ENCODE peak calls at places on chromosomes 2 and 18, in nine cellular contexts. J is K562, Z is kidney, X is foreskin fibroblast, H is breast epithelium, B is H9, E is nephron progenitor cell, K is heart right ventricle, T is AG09319. A is an unnamed sample.

GRCh38 chr2:217371681-217372297 is 511.9 kb upstream of the TNP1 start:
- DNase-seq in J (no peak), Z (no peak), X (no peak), H (peak), B (no peak), E (no peak), K (no peak), T (no peak), A (no peak)

GRCh38 chr2:164831180-164831579 is 10.4 kb downstream of the COBLL1 start:
- DNase-seq in J (no peak), Z (no peak), X (no peak), H (no peak), B (no peak), E (no peak), K (no peak), T (no peak), A (no peak)

GRCh38 chr18:78171954-78172353 is 807.7 kb upstream of the SALL3 start:
- DNase-seq in J (no peak), Z (no peak), X (no peak), H (no peak), B (no peak), E (no peak), K (no peak), T (no peak), A (no peak)

GRCh38 chr2:979286-979928 is 28.8 kb downstream of the SNTG2 start:
- DNase-seq in J (no peak), Z (no peak), X (no peak), H (no peak), B (no peak), E (no peak), K (no peak), T (no peak), A (no peak)

GRCh38 chr2:75600418-75601088 is 39.8 kb upstream of the EVA1A start:
- DNase-seq in J (no peak), Z (no peak), X (no peak), H (peak), B (no peak), E (no peak), K (no peak), T (no peak), A (no peak)

GRCh38 chr2:37682473-37682872 is 11.0 kb upstream of the CDC42EP3 start:
- DNase-seq in J (peak), Z (no peak), X (no peak), H (no peak), B (no peak), E (no peak), K (no peak), T (no peak), A (no peak)

GRCh38 chr2:197296861-197297260 is 13.7 kb downstream of the ANKRD44 start:
- DNase-seq in J (no peak), Z (no peak), X (no peak), H (no peak), B (no peak), E (no peak), K (no peak), T (no peak), A (no peak)

GRCh38 chr2:241066171-241066892 is 35.8 kb downstream of the MTERF4 start:
- DNase-seq in J (no peak), Z (peak), X (no peak), H (no peak), B (no peak), E (no peak), K (no peak), T (no peak), A (no peak)

DNA sequence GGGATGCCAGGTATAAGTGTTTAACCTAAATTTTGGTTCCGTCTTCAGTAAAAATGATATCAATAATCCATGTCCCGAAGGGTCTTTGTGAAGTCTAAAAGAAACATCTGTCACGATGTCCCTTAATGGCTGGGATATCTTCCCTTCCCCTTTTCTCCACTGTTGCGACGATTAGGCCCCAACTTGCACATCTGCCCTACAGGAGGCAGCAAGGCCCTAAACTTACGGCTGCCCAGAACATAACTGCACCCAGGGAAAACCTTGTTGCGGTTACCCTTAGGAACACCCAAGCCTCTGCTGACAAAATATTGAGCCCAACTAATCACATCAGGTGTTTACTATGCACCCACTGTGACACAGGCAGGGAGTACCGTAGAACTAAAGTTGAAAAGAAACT is 1.2 kb upstream of the SMAD2 start:
- DNase-seq in J (peak), Z (no peak), X (peak), H (peak), B (peak), E (no peak), K (no peak), T (no peak), A (no peak)
- TF ChIP-seq CTCF in J (peak), Z (no peak), X (peak), H (no peak), B (peak), E (no peak), K (no peak), T (no peak), A (no peak)

DNA sequence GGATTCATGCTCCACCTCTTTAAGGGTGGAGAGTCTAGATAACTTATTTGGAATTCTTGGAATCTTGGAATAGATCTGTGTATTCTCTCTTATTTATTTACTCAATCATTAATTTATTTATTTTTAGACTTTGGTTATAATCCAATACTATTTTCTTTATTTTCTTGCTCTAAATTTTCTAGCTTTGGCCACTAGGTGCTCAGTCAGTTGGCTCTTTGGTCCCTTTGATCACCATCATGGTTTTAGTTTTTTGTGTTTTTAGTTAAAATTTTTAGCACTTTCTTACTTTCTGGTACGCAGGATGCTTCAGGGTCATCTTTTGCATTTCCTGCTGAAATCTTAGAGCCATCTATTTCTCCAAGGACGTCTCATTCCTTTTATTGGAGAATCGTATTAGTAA is 5.2 kb upstream of the PLEK start:
- DNase-seq in J (no peak), Z (no peak), X (no peak), H (no peak), B (no peak), E (no peak), K (no peak), T (no peak), A (no peak)
- TF ChIP-seq CTCF in J (no peak), Z (no peak), X (no peak), H (no peak), B (peak), E (no peak), K (no peak), T (no peak), A (peak)

DNA sequence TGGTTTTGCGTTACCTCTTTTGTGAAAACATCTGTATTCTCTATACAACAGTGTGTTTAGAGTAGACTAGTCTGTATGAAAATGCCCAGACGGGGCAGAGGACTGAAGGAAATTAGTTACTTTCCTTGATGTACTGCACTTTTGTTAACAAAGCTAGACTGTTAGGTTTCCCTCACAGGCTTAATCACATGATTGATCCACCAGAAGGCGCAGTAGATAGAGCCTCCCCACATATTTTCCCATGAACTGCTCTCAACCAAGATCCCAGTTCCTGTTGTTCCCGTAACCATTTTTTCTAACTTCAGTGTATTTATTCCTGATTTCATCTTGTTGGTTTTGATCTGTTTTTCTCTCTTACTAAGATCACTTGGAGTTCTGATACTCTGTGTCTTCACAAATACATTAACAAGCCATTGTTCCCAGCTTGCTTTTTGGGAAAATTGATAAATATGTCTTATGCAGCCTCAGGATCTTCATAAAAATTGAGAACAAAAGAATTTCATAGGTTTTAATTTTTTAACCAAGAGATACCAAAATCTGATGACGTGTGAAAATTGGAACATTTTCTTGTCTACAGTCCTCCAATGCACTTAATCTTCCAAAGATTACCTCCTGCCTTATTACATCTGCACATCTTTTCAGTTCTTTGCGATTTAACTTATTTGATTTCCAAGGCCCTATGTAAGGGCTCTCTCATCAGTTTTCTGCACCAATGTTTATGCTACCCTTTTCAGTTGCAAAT is 2.9 kb downstream of the MRPL35 start:
- DNase-seq in J (peak), Z (no peak), X (no peak), H (no peak), B (no peak), E (no peak), K (no peak), T (no peak), A (peak)
- TF ChIP-seq CTCF in J (peak), Z (no peak), X (no peak), H (no peak), B (peak), E (no peak), K (no peak), T (no peak), A (peak)

DNA sequence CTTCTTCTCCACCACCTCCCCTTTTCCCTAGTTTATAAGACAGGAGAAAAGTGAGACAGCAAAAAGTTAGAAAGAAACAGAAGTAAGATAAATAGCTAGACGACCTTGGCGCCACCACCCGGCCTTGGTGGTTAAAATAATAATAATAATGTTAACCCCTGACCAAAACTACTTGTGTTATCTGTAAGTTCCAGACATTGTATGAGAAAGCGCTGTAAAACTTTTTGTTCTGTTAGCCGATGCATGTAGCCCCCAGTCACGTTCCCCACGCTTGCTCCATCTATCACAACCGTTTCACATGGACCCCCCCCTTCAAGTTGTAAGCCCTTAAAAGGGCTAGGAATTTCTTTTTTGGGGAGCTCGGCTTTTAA is 1.5 kb upstream of the BUB1 start:
- DNase-seq in J (peak), Z (no peak), X (no peak), H (no peak), B (no peak), E (no peak), K (no peak), T (no peak), A (peak)
- TF ChIP-seq CTCF in J (peak), Z (no peak), X (no peak), H (no peak), B (peak), E (no peak), K (no peak), T (no peak), A (peak)

GRCh38 chr2:222610746-222611145 is 45.1 kb downstream of the FARSB start:
- DNase-seq in J (no peak), Z (no peak), X (no peak), H (no peak), B (no peak), E (no peak), K (no peak), T (no peak), A (peak)
- TF ChIP-seq CTCF in J (no peak), Z (no peak), X (no peak), H (no peak), B (no peak), E (no peak), K (no peak), T (no peak), A (no peak)

GRCh38 chr2:178796079-178796677 is 11.0 kb downstream of the TTN start:
- DNase-seq in J (peak), Z (no peak), X (peak), H (no peak), B (no peak), E (no peak), K (no peak), T (peak), A (peak)
- TF ChIP-seq CTCF in J (peak), Z (peak), X (peak), H (peak), B (peak), E (peak), K (peak), T (peak), A (peak)

GRCh38 chr2:169464508-169465386 is 14.5 kb upstream of the BBS5 start:
- DNase-seq in J (no peak), Z (no peak), X (no peak), H (no peak), B (no peak), E (no peak), K (no peak), T (no peak), A (no peak)
- TF ChIP-seq CTCF in J (no peak), Z (no peak), X (no peak), H (no peak), B (no peak), E (no peak), K (no peak), T (no peak), A (no peak)

GRCh38 chr2:56666758-56667157 is 483.0 kb downstream of the CCDC85A start:
- DNase-seq in J (no peak), Z (no peak), X (no peak), H (no peak), B (no peak), E (no peak), K (no peak), T (no peak), A (no peak)

GRCh38 chr2:56676966-56677365 is 493.2 kb downstream of the CCDC85A start:
- DNase-seq in J (no peak), Z (no peak), X (no peak), H (no peak), B (no peak), E (no peak), K (no peak), T (no peak), A (no peak)

DNA sequence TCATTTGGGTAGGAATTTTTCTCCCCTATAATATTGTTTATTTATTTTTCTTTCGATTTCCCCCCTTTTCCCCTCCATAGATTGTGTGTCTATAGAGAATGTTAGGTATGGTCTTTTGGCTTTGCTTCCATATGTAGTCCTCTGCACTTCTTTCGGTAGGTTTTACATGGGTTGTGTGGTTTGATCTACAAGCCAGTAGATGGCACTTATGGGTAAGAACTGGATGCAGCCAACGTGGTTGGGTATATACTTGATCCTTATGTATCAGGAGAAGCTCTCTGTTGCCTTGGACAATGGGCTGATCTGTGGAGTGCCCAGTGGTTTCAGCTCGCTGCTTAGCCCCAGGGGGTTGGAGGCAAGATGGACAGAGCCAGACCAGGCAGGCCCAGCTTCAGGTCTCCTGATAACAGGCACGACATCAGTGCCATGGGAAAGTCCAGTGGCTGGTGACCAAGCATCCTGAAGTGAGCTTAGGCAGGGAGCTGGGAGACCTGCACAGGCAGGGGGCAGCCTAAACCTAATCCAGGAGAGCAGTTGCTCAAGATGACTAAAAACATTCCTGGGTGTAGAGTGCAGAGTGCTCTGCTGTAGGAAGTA is 488.3 kb downstream of the CCDC85A start:
- DNase-seq in J (no peak), Z (peak), X (no peak), H (no peak), B (peak), E (no peak), K (no peak), T (no peak), A (no peak)
- TF ChIP-seq CTCF in J (no peak), Z (no peak), X (no peak), H (no peak), B (no peak), E (no peak), K (no peak), T (no peak), A (peak)

GRCh38 chr2:111961663-111962062 is 63.3 kb downstream of the MERTK start:
- DNase-seq in J (no peak), Z (peak), X (no peak), H (no peak), B (no peak), E (no peak), K (no peak), T (no peak), A (no peak)

GRCh38 chr2:111954602-111955332 is 56.4 kb downstream of the MERTK start:
- DNase-seq in J (no peak), Z (no peak), X (no peak), H (no peak), B (no peak), E (peak), K (peak), T (no peak), A (no peak)

GRCh38 chr2:111957872-111958354 is 59.5 kb downstream of the MERTK start:
- DNase-seq in J (no peak), Z (peak), X (no peak), H (no peak), B (no peak), E (no peak), K (no peak), T (no peak), A (no peak)

GRCh38 chr2:111952871-111953497 is 54.6 kb downstream of the MERTK start:
- DNase-seq in J (no peak), Z (no peak), X (no peak), H (no peak), B (no peak), E (no peak), K (no peak), T (no peak), A (no peak)

DNA sequence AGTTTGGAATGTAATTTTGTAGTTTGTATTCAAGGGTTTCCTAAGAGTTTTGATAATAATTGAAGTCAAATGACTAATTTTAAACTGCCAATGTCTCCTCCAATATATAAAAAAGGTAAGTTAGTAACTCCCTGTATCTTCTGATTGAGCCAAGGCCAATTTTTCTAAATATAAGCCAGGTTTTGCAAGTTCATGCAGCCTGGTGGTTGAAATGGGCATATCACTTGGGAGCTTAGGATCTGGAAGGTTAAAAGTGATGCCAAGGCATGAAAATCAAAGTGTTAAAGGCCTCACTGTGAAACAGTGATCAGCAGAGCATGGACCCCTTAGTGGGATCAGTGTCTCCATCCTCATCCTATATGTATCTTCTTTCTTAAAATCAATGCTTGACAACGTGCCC is 60.5 kb downstream of the MERTK start:
- DNase-seq in J (no peak), Z (no peak), X (no peak), H (no peak), B (no peak), E (no peak), K (no peak), T (no peak), A (no peak)
- TF ChIP-seq CTCF in J (no peak), Z (no peak), X (no peak), H (no peak), B (peak), E (no peak), K (no peak), T (peak), A (peak)

DNA sequence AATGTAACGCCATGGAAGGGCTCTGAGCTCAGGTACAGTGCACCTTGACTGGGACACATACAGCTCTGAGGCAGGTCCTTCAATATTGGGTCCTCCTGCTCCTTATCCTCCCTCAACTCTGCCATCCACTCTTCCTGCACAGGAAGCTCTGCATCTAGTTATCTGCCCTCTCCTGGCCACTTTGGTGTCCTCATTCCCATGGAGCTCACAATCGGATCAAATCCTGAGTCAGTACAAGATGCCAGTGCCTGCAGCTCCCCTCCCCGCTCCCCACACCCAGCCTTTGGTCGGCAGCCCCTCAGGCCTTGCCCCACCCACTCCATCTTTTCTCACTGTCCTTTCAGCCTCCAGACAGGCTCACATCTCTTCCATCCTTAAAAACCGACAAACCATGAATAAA is 58.0 kb downstream of the LRRFIP1 start:
- DNase-seq in J (peak), Z (no peak), X (no peak), H (no peak), B (peak), E (no peak), K (no peak), T (no peak), A (peak)
- TF ChIP-seq CTCF in J (peak), Z (peak), X (peak), H (no peak), B (peak), E (no peak), K (no peak), T (peak), A (peak)

A was measured in HFFc6.